ENCODE peak calls at places on chromosomes 7 and 10, in ten cellular contexts. X is effector memory CD4-positive, alpha-beta T cell; E is glutamatergic neuron; M is uterus; Y is B cell; I is CD8-positive, alpha-beta memory T cell; T is neural crest cell; U is left cardiac atrium; C is activated CD4-positive, alpha-beta T cell treated with anti-CD3 and anti-CD28 coated beads, Interleukin-2, amount 10 ng/mL, durations not matched to agents 7 days and 5 days; Z is hepatocyte. A is an unnamed sample.

GRCh38 chr10:59387951-59388431 is 25.6 kb upstream of the FAM13C start:
- DNase-seq in X (no peak), E (no peak), M (no peak), Y (no peak), I (no peak), T (no peak), U (no peak), C (no peak), Z (no peak), A (peak)

GRCh38 chr10:131433566-131433965 is 122.0 kb upstream of the TCERG1L start:
- DNase-seq in X (no peak), E (no peak), M (no peak), Y (no peak), I (no peak), T (no peak), U (no peak), C (no peak), Z (no peak), A (no peak)

GRCh38 chr7:92695308-92696261 is 105.4 kb upstream of the FAM133B start:
- DNase-seq in X (no peak), E (peak), M (peak), Y (no peak), I (no peak), T (peak), U (no peak), C (no peak), Z (peak), A (peak)

GRCh38 chr7:51685794-51686193 is 369.2 kb upstream of the COBL start:
- DNase-seq in X (no peak), E (no peak), M (no peak), Y (no peak), I (no peak), T (no peak), U (no peak), C (no peak), Z (no peak), A (no peak)

GRCh38 chr7:12951397-12951801 is 264.0 kb downstream of the ARL4A start:
- DNase-seq in X (no peak), E (no peak), M (no peak), Y (no peak), I (no peak), T (no peak), U (no peak), C (no peak), Z (no peak), A (peak)

GRCh38 chr7:20085086-20085485 is 132.1 kb downstream of the MACC1 start:
- DNase-seq in X (no peak), E (no peak), M (peak), Y (no peak), I (no peak), T (no peak), U (no peak), C (no peak), Z (peak), A (no peak)

GRCh38 chr10:18659784-18660561 is 742 bp downstream of the ARL5B start:
- DNase-seq in X (no peak), E (no peak), M (no peak), Y (no peak), I (no peak), T (no peak), U (no peak), C (peak), Z (peak), A (no peak)

GRCh38 chr7:33716581-33717477 is 188.5 kb upstream of the BMPER start:
- DNase-seq in X (no peak), E (no peak), M (no peak), Y (peak), I (no peak), T (no peak), U (no peak), C (no peak), Z (peak), A (peak)

GRCh38 chr10:14399641-14400040 is 68.9 kb upstream of the FRMD4A start:
- DNase-seq in X (no peak), E (no peak), M (no peak), Y (no peak), I (no peak), T (no peak), U (no peak), C (no peak), Z (no peak), A (no peak)

GRCh38 chr10:31404640-31405039 is 85.6 kb downstream of the ZEB1 start:
- DNase-seq in X (no peak), E (no peak), M (no peak), Y (no peak), I (no peak), T (no peak), U (no peak), C (no peak), Z (no peak), A (no peak)

GRCh38 chr7:51067757-51068156 is 248.9 kb downstream of the COBL start:
- DNase-seq in X (no peak), E (peak), M (peak), Y (no peak), I (no peak), T (peak), U (peak), C (peak), Z (peak), A (peak)

GRCh38 chr7:12458520-12459131 is 55.0 kb upstream of the VWDE start:
- DNase-seq in X (no peak), E (no peak), M (no peak), Y (no peak), I (no peak), T (no peak), U (no peak), C (peak), Z (peak), A (peak)

GRCh38 chr7:107345898-107346297 is 124.0 kb upstream of the GPR22 start:
- DNase-seq in X (no peak), E (no peak), M (no peak), Y (no peak), I (no peak), T (no peak), U (no peak), C (no peak), Z (no peak), A (no peak)

GRCh38 chr7:67753891-67754290 is 757.3 kb downstream of the TYW1 start:
- DNase-seq in X (no peak), E (no peak), M (peak), Y (no peak), I (no peak), T (no peak), U (no peak), C (no peak), Z (no peak), A (no peak)

GRCh38 chr7:121081327-121081936 is 92.9 kb downstream of the CPED1 start:
- DNase-seq in X (no peak), E (no peak), M (no peak), Y (no peak), I (no peak), T (no peak), U (no peak), C (no peak), Z (peak), A (peak)

GRCh38 chr10:111137012-111137411 is 60.2 kb downstream of the ADRA2A start:
- DNase-seq in X (no peak), E (no peak), M (no peak), Y (no peak), I (no peak), T (no peak), U (no peak), C (no peak), Z (no peak), A (no peak)